ENCODE peak calls at places on chromosomes 5 and 9, in five cellular contexts. C is kidney tubule cell; T is NAMALWA; E is omental fat pad; K is stimulated activated CD4-positive, alpha-beta T cell treated with anti-CD3 and anti-CD28 coated beads, TNF-alpha, amount 100 ng/mL, for 24 hours. S is an unnamed sample.

GRCh38 chr5:95619096-95619495 is 791 bp upstream of the GPR150 start:
- DNase-seq in K (no peak), C (no peak), E (no peak), T (no peak), S (no peak)

GRCh38 chr9:69466151-69466550 is 141.1 kb downstream of the ENTREP1 start:
- DNase-seq in K (no peak), T (no peak), E (no peak), C (peak; percentile 43), S (no peak)

GRCh38 chr9:105475302-105475701 is 27.5 kb downstream of the FSD1L start:
- DNase-seq in K (no peak), E (no peak), C (peak; percentile 57), T (peak; percentile 36), S (peak; percentile 27)

GRCh38 chr5:98865690-98866089 is 63.1 kb downstream of the CHD1 start:
- DNase-seq in K (no peak), T (no peak), C (peak; percentile 45), E (no peak), S (no peak)

GRCh38 chr9:70407081-70407503 is 7.4 kb downstream of the KLF9 start:
- DNase-seq in C (peak; percentile 91), E (no peak), T (no peak), K (no peak), S (peak; percentile 80)

GRCh38 chr5:31638286-31638685 is 645 bp upstream of the PDZD2 start:
- DNase-seq in E (peak; percentile 34), K (no peak), C (no peak), T (no peak), S (no peak)

GRCh38 chr9:136538599-136539426 is 7.0 kb downstream of the NOTCH1 start:
- DNase-seq in K (peak; percentile 50), T (no peak), E (no peak), C (no peak), S (peak; percentile 60)

GRCh38 chr5:41270423-41271251 is 57.3 kb upstream of the C6 start:
- DNase-seq in T (peak; percentile 61), C (peak; percentile 68), K (no peak), E (no peak), S (peak; percentile 71)

GRCh38 chr9:74942801-74943200 is 9.9 kb downstream of the C9orf40 start:
- DNase-seq in K (no peak), T (no peak), C (peak; percentile 61), E (no peak), S (peak; percentile 32)

GRCh38 chr9:133881671-133882381 is 110.3 kb downstream of the VAV2 start:
- DNase-seq in E (no peak), C (no peak), K (no peak), T (no peak), S (peak; percentile 85)

GRCh38 chr5:177116631-177117373 is 16.8 kb upstream of the NSD1 start:
- DNase-seq in C (peak; percentile 84), K (peak; percentile 72), E (peak; percentile 57), T (no peak), S (peak; percentile 72)

GRCh38 chr5:95446009-95446408 is 54.8 kb downstream of the FAM81B start:
- DNase-seq in E (no peak), C (peak; percentile 86), K (no peak), T (no peak), S (peak; percentile 87)

GRCh38 chr5:16570121-16570815 is 46.5 kb downstream of the RETREG1 start:
- DNase-seq in E (no peak), T (no peak), C (no peak), K (no peak), S (peak; percentile 39)

GRCh38 chr5:176985516-176985915 is 21.1 kb downstream of the UIMC1 start:
- DNase-seq in C (no peak), K (no peak), E (no peak), T (peak; percentile 80), S (no peak)

GRCh38 chr5:135446186-135446585 is 962 bp downstream of the DCANP1 start:
- DNase-seq in K (no peak), E (no peak), C (no peak), T (no peak), S (no peak)

GRCh38 chr5:60257852-60258251 is 364.3 kb upstream of the PDE4D start:
- DNase-seq in K (no peak), E (no peak), T (no peak), C (no peak), S (no peak)

GRCh38 chr5:77358566-77359205 is 133.4 kb downstream of the WDR41 start:
- DNase-seq in K (no peak), C (no peak), T (no peak), E (no peak), S (peak; percentile 37)

GRCh38 chr5:180176191-180176590 is 32.8 kb downstream of the RASGEF1C start:
- DNase-seq in C (no peak), E (no peak), K (no peak), T (no peak), S (no peak)

GRCh38 chr5:17723876-17724275 is 89.6 kb downstream of the TAF11L14 start:
- DNase-seq in C (no peak), E (no peak), K (no peak), T (no peak), S (peak; percentile 10)

GRCh38 chr9:93278164-93278563 is 94.2 kb downstream of the WNK2 start:
- DNase-seq in E (no peak), K (no peak), C (no peak), T (no peak), S (no peak)

GRCh38 chr9:121619989-121620673 is 31.3 kb upstream of the DAB2IP start:
- DNase-seq in T (no peak), E (no peak), C (peak; percentile 49), K (no peak), S (no peak)

GRCh38 chr5:170070556-170071412 is 34.9 kb upstream of the FOXI1 start:
- DNase-seq in C (peak; percentile 36), E (no peak), K (no peak), T (peak; percentile 23), S (peak; percentile 42)

GRCh38 chr5:472656-473343 is 29.8 kb downstream of the EXOC3 start:
- DNase-seq in T (peak; percentile 95), C (peak; percentile 87), E (peak; percentile 54), K (peak; percentile 86), S (peak; percentile 70)

GRCh38 chr9:137748311-137748710 is 129.3 kb upstream of the CACNA1B start:
- DNase-seq in T (no peak), C (no peak), K (no peak), E (no peak), S (no peak)

GRCh38 chr5:71887680-71888079 is 168.6 kb downstream of the CARTPT start:
- DNase-seq in C (peak; percentile 77), E (no peak), T (peak; percentile 91), K (no peak), S (peak; percentile 85)

GRCh38 chr9:106588601-106589000 is 274.4 kb upstream of the ZNF462 start:
- DNase-seq in C (peak; percentile 93), T (no peak), K (no peak), E (no peak), S (peak; percentile 96)

GRCh38 chr5:140111859-140112551 is 1.9 kb upstream of the PURA start:
- DNase-seq in C (no peak), E (no peak), T (peak; percentile 37), K (no peak), S (no peak)

GRCh38 chr5:83255268-83255667 is 177.9 kb downstream of the XRCC4 start:
- DNase-seq in T (no peak), K (no peak), E (no peak), C (peak; percentile 55), S (peak; percentile 9)

GRCh38 chr9:132551556-132551955 is 30.9 kb upstream of the BARHL1 start:
- DNase-seq in C (no peak), E (no peak), K (no peak), T (no peak), S (no peak)

GRCh38 chr9:116792271-116792670 is 105.2 kb downstream of the TRIM32 start:
- DNase-seq in T (no peak), C (no peak), K (no peak), E (no peak), S (no peak)

GRCh38 chr9:118586978-118587377 is 782.3 kb downstream of the BRINP1 start:
- DNase-seq in K (no peak), T (no peak), E (no peak), C (no peak), S (no peak)

GRCh38 chr9:35726876-35727438 is 5.0 kb downstream of the TLN1 start:
- DNase-seq in E (no peak), T (peak; percentile 57), K (no peak), C (peak; percentile 75), S (peak; percentile 35)

GRCh38 chr9:34430843-34431437 is 27.4 kb downstream of the FAM219A start:
- DNase-seq in T (peak; percentile 57), C (peak; percentile 81), E (no peak), K (no peak), S (peak; percentile 86)

GRCh38 chr9:96057155-96057554 is 181.7 kb downstream of the ERCC6L2 start:
- DNase-seq in K (no peak), C (peak; percentile 24), T (no peak), E (no peak), S (peak; percentile 22)

GRCh38 chr5:133814152-133814551 is 154.3 kb downstream of the C5orf15 start:
- DNase-seq in T (no peak), C (no peak), E (no peak), K (no peak), S (peak; percentile 40)

GRCh38 chr9:82206946-82207345 is 218.4 kb downstream of the SPATA31D1 start:
- DNase-seq in K (no peak), E (no peak), C (no peak), T (no peak), S (peak; percentile 17)

GRCh38 chr9:35920004-35920658 is 10.8 kb downstream of the SPAAR start:
- DNase-seq in T (no peak), K (no peak), E (no peak), C (no peak), S (no peak)

GRCh38 chr5:174210927-174211326 is 165.4 kb downstream of the NSG2 start:
- DNase-seq in E (no peak), T (no peak), K (no peak), C (no peak), S (no peak)

S was measured in epithelial cell of esophagus.